ENCODE peak calls at places on chromosomes 11 and 22, in five cellular contexts. One of them, this sample, is unnamed.
A peak's percentile ranks its signal among the peaks of the same experiment; 100 is the strongest.

GRCh38 chr22:50171319-50171964 is 911 bp downstream of the PANX2 start:
- DNase-seq in uterus: no peak
- DNase-seq in SW480: no peak
- DNase-seq in psoas muscle: no peak
- DNase-seq in GM04503: no peak
- DNase-seq in this sample: no peak

GRCh38 chr11:2460540-2461252 is 15.9 kb downstream of the KCNQ1 start:
- DNase-seq in uterus: no peak
- DNase-seq in SW480: no peak
- DNase-seq in psoas muscle: no peak
- DNase-seq in GM04503: no peak
- DNase-seq in this sample: no peak

GRCh38 chr11:49302360-49302759 is 94.0 kb upstream of the FOLH1 start:
- DNase-seq in uterus: no peak
- DNase-seq in SW480: no peak
- DNase-seq in psoas muscle: no peak
- DNase-seq in GM04503: no peak
- DNase-seq in this sample: no peak

GRCh38 chr11:15651782-15652181 is 537.1 kb downstream of the INSC start:
- DNase-seq in uterus: peak; percentile 18
- DNase-seq in SW480: no peak
- DNase-seq in psoas muscle: no peak
- DNase-seq in GM04503: no peak
- DNase-seq in this sample: no peak

GRCh38 chr22:32558681-32559355 is 84.2 kb downstream of the FBXO7 start:
- DNase-seq in uterus: peak; percentile 83
- DNase-seq in SW480: peak; percentile 91
- DNase-seq in psoas muscle: peak; percentile 91
- DNase-seq in GM04503: no peak
- DNase-seq in this sample: peak; percentile 89

GRCh38 chr22:45575607-45576272 is 73.1 kb downstream of the FBLN1 start:
- DNase-seq in uterus: no peak
- DNase-seq in SW480: no peak
- DNase-seq in psoas muscle: peak; percentile 46
- DNase-seq in GM04503: no peak
- DNase-seq in this sample: no peak

GRCh38 chr11:131767421-131767820 is 397.0 kb downstream of the NTM start:
- DNase-seq in uterus: no peak
- DNase-seq in SW480: no peak
- DNase-seq in psoas muscle: no peak
- DNase-seq in GM04503: no peak
- DNase-seq in this sample: no peak

GRCh38 chr11:113553905-113554304 is 78.7 kb upstream of the DRD2 start:
- DNase-seq in uterus: no peak
- DNase-seq in SW480: no peak
- DNase-seq in psoas muscle: no peak
- DNase-seq in GM04503: no peak
- DNase-seq in this sample: no peak

GRCh38 chr11:124898711-124899110 is 1.0 kb upstream of the ROBO4 start:
- DNase-seq in uterus: no peak
- DNase-seq in SW480: no peak
- DNase-seq in psoas muscle: peak; percentile 68
- DNase-seq in GM04503: no peak
- DNase-seq in this sample: no peak

GRCh38 chr11:119476666-119477331 is 53.8 kb upstream of the THY1 start:
- DNase-seq in uterus: no peak
- DNase-seq in SW480: no peak
- DNase-seq in psoas muscle: no peak
- DNase-seq in GM04503: no peak
- DNase-seq in this sample: peak; percentile 15

GRCh38 chr22:33854724-33855123 is 65.6 kb downstream of the LARGE1 start:
- DNase-seq in uterus: no peak
- DNase-seq in SW480: no peak
- DNase-seq in psoas muscle: no peak
- DNase-seq in GM04503: no peak
- DNase-seq in this sample: no peak

GRCh38 chr11:122811721-122812120 is 26.6 kb upstream of the CRTAM start:
- DNase-seq in uterus: no peak
- DNase-seq in SW480: no peak
- DNase-seq in psoas muscle: no peak
- DNase-seq in GM04503: no peak
- DNase-seq in this sample: no peak

GRCh38 chr22:32589007-32589406 is 114.4 kb downstream of the FBXO7 start:
- DNase-seq in uterus: no peak
- DNase-seq in SW480: no peak
- DNase-seq in psoas muscle: peak; percentile 54
- DNase-seq in GM04503: no peak
- DNase-seq in this sample: no peak

GRCh38 chr22:40334899-40335298 is 11.4 kb upstream of the ADSL start:
- DNase-seq in uterus: no peak
- DNase-seq in SW480: no peak
- DNase-seq in psoas muscle: no peak
- DNase-seq in GM04503: no peak
- DNase-seq in this sample: no peak

GRCh38 chr11:20594274-20595061 is 4.9 kb upstream of the SLC6A5 start:
- DNase-seq in uterus: no peak
- DNase-seq in SW480: no peak
- DNase-seq in psoas muscle: no peak
- DNase-seq in GM04503: no peak
- DNase-seq in this sample: no peak

GRCh38 chr11:118126082-118126838 is 26.4 kb downstream of the SCN4B start:
- DNase-seq in uterus: no peak
- DNase-seq in SW480: peak; percentile 79
- DNase-seq in psoas muscle: no peak
- DNase-seq in GM04503: no peak
- DNase-seq in this sample: no peak

This sample was measured in breast epithelium.